ENCODE peak calls at places on chromosomes 4 and X, in six cellular contexts. F is HepG2, U is H1, P is HCT116, R is K562, W is SK-N-SH. M is an unnamed sample.

GRCh38 chrX:9310596-9310995 is 154.3 kb upstream of the TBL1X start:
- DNase-seq in F (no peak), U (no peak), P (no peak), R (no peak), W (no peak), M (no peak)

GRCh38 chr4:5524900-5525299 is 183.5 kb downstream of the EVC2 start:
- DNase-seq in F (no peak), U (no peak), P (no peak), R (no peak), W (peak), M (peak)

GRCh38 chrX:10062352-10062751 is 94.4 kb upstream of the CLCN4 start:
- DNase-seq in F (no peak), U (no peak), P (no peak), R (no peak), W (no peak), M (peak)

GRCh38 chr4:5816851-5817375 is 76.0 kb downstream of the CRMP1 start:
- DNase-seq in F (no peak), U (no peak), P (no peak), R (no peak), W (no peak), M (no peak)

GRCh38 chr4:67580577-67580976 is 22.1 kb downstream of the STAP1 start:
- DNase-seq in F (no peak), U (no peak), P (no peak), R (no peak), W (no peak), M (no peak)

GRCh38 chr4:654871-655734 is 19.0 kb downstream of the ATP5ME start:
- DNase-seq in F (no peak), U (no peak), P (no peak), R (no peak), W (no peak), M (no peak)

GRCh38 chr4:2253160-2254084 is 8.5 kb downstream of the MXD4 start:
- DNase-seq in F (no peak), U (no peak), P (no peak), R (no peak), W (peak), M (no peak)

GRCh38 chrX:14801136-14801535 is 71.7 kb downstream of the FANCB start:
- DNase-seq in F (no peak), U (no peak), P (no peak), R (no peak), W (no peak), M (no peak)

GRCh38 chr4:115883251-115883650 is 769.8 kb upstream of the NDST4 start:
- DNase-seq in F (no peak), U (no peak), P (no peak), R (no peak), W (no peak), M (no peak)

GRCh38 chr4:26452565-26453531 is 37.4 kb downstream of the CCKAR start:
- DNase-seq in F (no peak), U (peak), P (no peak), R (no peak), W (peak), M (no peak)

GRCh38 chrX:69034451-69034850 is 130.8 kb downstream of the PJA1 start:
- DNase-seq in F (no peak), U (peak), P (no peak), R (no peak), W (no peak), M (no peak)

GRCh38 chr4:67320645-67321044 is 224.7 kb downstream of the CENPC start:
- DNase-seq in F (no peak), U (no peak), P (no peak), R (no peak), W (no peak), M (no peak)

GRCh38 chr4:124061413-124061812 is 651.1 kb downstream of the ANKRD50 start:
- DNase-seq in F (no peak), U (no peak), P (no peak), R (no peak), W (no peak), M (no peak)

GRCh38 chrX:17680732-17681413 is 56.4 kb upstream of the SCML1 start:
- DNase-seq in F (no peak), U (no peak), P (no peak), R (no peak), W (no peak), M (no peak)

GRCh38 chr4:168593399-168593798 is 96.5 kb downstream of the PALLD start:
- DNase-seq in F (no peak), U (no peak), P (no peak), R (no peak), W (no peak), M (no peak)

GRCh38 chr4:145565328-145565727 is 53.9 kb upstream of the MMAA start:
- DNase-seq in F (no peak), U (no peak), P (no peak), R (no peak), W (no peak), M (no peak)

DNA sequence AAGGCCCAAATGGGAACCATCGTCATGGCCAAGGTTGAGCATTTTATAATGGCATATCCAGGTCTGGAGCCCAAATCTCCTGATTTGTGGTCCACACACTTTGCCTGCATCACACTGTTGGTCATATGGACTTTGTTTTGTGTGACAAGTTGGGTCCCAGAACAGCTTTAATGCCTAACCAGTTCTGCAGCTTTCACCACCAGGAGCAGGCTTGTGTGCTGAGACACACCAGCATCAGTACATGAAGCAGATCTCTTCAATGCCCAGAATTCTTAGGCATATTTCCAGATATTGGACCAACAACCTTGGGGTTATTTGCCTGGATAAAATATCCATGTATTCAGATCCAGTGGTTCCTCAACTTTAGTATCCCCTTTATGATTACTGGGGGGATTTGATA is 371.3 kb downstream of the FBXW7 start:
- DNase-seq in F (no peak), U (no peak), P (no peak), R (no peak), W (no peak), M (no peak)
- TF ChIP-seq JUND in F (no peak), U (no peak), P (no peak), R (no peak), W (no peak), M (no peak)

DNA sequence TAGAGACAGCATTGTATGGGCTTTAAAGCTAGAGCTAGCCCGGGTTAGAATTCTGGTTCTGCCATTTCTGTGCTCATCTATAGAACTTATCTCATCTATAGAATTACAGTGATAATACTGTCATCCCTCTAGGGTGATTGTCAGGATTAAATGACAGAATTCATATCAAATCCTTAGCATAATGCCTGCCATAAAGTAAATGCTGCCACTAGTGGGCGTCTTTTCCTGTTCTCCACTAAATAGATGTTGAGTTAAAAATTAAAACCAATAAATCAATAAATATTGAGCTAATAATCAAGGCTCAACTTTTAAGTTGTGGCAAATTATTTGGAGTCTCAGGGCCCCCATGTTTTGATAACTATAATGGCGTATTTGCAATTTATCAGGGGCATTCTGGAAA is 19.7 kb downstream of the GRIA3 start:
- DNase-seq in F (no peak), U (no peak), P (no peak), R (no peak), W (no peak), M (no peak)
- TF ChIP-seq JUND in F (no peak), U (no peak), P (no peak), R (no peak), W (no peak), M (no peak)

DNA sequence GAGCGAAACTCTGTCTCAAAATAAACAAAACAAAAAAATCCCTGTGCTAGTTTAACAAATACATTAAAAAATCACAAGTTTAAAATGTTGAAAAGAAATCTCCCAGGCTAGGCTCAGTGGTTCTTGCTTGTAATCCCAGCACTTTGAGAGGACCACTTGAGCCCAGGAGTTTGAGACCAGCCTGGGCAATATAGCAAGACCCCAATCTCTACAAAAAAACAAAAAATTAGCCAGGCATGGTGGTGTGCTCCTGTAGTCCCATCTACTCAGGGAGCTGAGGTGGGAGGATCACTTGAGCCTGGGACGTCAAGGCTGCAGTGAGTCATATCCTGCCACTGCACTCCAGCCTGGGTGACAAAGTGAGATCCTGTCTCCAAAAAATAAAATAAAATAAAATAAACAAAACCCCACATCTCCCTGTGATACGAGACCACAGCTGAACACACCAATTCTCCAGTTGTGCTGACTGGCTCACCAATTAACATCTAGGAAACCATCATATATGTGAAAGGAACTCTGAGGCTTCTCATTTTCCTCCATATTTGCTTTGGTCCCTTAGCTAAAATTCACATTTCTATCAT is 7.3 kb downstream of the RPS4X start:
- DNase-seq in F (no peak), U (no peak), P (no peak), R (peak), W (no peak), M (no peak)
- TF ChIP-seq JUND in F (no peak), U (no peak), P (no peak), R (peak), W (peak), M (no peak)

GRCh38 chrX:154791951-154792350 is 13.3 kb downstream of the MPP1 start:
- DNase-seq in F (no peak), U (no peak), P (no peak), R (peak), W (no peak), M (no peak)
- TF ChIP-seq JUND in F (no peak), U (no peak), P (no peak), R (no peak), W (no peak), M (no peak)

DNA sequence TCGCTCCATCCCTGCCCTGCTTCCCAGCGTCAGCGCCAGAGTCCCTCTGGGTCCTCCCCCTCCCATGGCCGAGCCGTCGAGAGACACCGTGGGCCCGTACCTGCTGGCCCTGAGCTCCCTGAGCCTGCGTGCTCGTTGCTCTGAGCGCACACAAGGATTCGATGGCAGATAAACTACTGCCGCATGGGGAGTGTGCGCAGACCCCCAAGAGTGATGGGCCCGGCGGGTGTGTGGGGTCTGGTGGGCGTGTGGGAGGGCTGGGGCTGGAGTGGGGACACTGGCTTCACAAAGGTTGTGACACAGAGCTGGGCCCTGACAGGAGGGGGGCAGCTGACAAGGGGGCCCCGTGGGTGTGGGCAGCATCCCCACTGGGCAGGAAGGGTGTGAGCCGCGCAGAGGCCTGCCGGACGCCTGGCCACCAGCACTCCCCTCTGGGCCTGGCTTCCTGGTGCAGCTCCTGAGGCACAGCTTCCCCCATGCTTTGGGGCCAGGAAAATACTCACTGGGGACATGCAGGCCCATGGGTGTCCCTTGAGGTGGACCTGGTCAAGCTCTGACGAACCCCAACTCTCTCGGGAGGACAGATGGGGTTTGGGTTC is 4.8 kb upstream of the RGS12 start:
- DNase-seq in F (no peak), U (peak), P (no peak), R (no peak), W (no peak), M (no peak)
- TF ChIP-seq JUND in F (no peak), U (no peak), P (no peak), R (no peak), W (no peak), M (no peak)

DNA sequence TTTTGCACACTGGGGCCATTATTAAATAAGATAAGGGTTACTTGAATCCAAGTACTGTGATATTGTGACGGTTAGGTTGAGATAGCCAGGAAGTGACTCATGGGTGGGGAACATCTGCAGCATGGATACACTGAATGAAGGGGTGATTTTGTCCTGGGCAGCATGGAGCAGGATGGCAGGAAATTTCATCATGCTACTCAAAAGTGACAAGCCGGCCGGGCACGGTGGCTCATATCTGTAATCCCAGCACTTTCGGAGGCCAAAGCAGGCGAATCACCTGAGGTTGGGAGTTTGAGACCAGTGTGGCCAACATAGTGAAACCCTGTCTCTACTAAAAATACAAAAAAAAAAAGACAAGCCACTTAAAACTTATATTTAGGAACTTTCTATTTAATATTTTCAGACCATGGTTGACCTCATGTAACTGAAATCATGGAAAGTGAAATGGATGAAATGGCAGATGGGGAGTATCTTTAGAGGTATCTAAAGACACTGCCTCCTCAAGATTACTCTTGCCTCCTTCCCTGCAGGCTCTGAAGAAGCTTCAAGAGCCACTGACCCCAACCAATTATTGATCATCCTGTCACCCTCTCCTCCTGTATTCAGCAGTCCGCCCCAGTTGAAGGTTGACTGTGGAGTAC is 3.9 kb upstream of the TRIM60 start:
- DNase-seq in F (no peak), U (no peak), P (no peak), R (no peak), W (no peak), M (no peak)
- TF ChIP-seq JUND in F (no peak), U (no peak), P (no peak), R (peak), W (no peak), M (no peak)

GRCh38 chr4:78439328-78439727 is 112.2 kb upstream of the ANXA3 start:
- DNase-seq in F (no peak), U (no peak), P (no peak), R (no peak), W (no peak), M (no peak)
- TF ChIP-seq JUND in F (no peak), U (no peak), P (no peak), R (no peak), W (peak), M (no peak)

GRCh38 chr4:31349907-31350306 is 629.7 kb downstream of the PCDH7 start:
- DNase-seq in F (no peak), U (no peak), P (no peak), R (peak), W (no peak), M (no peak)
- TF ChIP-seq JUND in F (no peak), U (no peak), P (no peak), R (no peak), W (no peak), M (no peak)

M was measured in T47D.